ENCODE peak calls at places on chromosome X, in eight cellular contexts. W, M, X, Y, L, V, S and C are unnamed samples.
A peak's percentile ranks its signal among the peaks of the same experiment; 100 is the strongest.

GRCh38 chrX:1450381-1451161 is 2.1 kb downstream of the ASMTL start:
- DNase-seq in W (no peak), M (no peak), X (no peak), Y (no peak), L (no peak), V (peak; percentile 47), S (no peak), C (no peak)

GRCh38 chrX:40100141-40100536 is 2.4 kb upstream of the BCOR start:
- DNase-seq in W (no peak), M (no peak), X (peak; percentile 57), Y (peak; percentile 67), L (peak; percentile 80), V (peak; percentile 78), S (no peak), C (peak; percentile 31)

GRCh38 chrX:113400193-113400704 is 559.6 kb upstream of the AMOT start:
- DNase-seq in W (no peak), M (no peak), X (peak; percentile 26), Y (peak; percentile 25), L (no peak), V (no peak), S (no peak), C (no peak)

GRCh38 chrX:50877310-50877709 is 33.2 kb upstream of the BMP15 start:
- DNase-seq in W (no peak), M (no peak), X (no peak), Y (no peak), L (no peak), V (peak; percentile 35), S (no peak), C (no peak)

GRCh38 chrX:34612036-34612435 is 45.0 kb downstream of the TMEM47 start:
- DNase-seq in W (no peak), M (no peak), X (no peak), Y (no peak), L (no peak), V (no peak), S (no peak), C (no peak)

GRCh38 chrX:150546711-150547153 is 21.7 kb upstream of the MTM1 start:
- DNase-seq in W (no peak), M (no peak), X (peak; percentile 17), Y (no peak), L (no peak), V (peak; percentile 65), S (no peak), C (no peak)

GRCh38 chrX:150155396-150156048 is 207.6 kb upstream of the MAMLD1 start:
- DNase-seq in W (no peak), M (no peak), X (peak; percentile 60), Y (no peak), L (no peak), V (peak; percentile 72), S (no peak), C (peak; percentile 24)

GRCh38 chrX:54479471-54480122 is 16.4 kb downstream of the FGD1 start:
- DNase-seq in W (no peak), M (no peak), X (no peak), Y (peak; percentile 50), L (no peak), V (no peak), S (no peak), C (no peak)

GRCh38 chrX:31658360-31658759 is 586.5 kb upstream of the FTHL17 start:
- DNase-seq in W (no peak), M (no peak), X (peak; percentile 22), Y (no peak), L (no peak), V (no peak), S (no peak), C (no peak)

DNA sequence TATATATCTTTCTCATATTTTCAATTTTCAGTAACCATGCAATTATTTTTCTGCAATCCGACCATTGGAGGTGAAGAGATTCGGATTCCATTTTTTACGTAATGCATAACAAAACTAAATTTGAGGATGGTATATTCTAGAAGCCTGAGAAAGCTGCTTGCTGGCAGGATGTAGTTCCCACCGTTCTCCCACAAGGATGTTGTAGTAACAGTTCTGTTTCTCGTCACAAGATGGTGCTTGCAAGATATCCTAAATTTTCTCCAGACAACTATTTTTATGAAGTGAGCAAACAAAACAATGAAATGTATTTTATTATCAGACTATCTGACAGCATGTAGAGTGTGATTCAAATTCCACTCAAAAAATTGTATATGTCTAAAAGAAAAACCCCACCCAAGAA is 10.7 kb downstream of the PWWP3B start:
- DNase-seq in W (no peak), M (no peak), X (no peak), Y (no peak), L (no peak), V (no peak), S (no peak), C (no peak)
- H3K4me1 ChIP-seq in W (peaks cover 9% of the 10 kb centered on the region), M (no peaks in the 10 kb centered on the region), X (no peaks in the 10 kb centered on the region), Y (peaks cover 5% of the 10 kb centered on the region), L (no peaks in the 10 kb centered on the region), V (no peaks in the 10 kb centered on the region), S (no peaks in the 10 kb centered on the region), C (no peaks in the 10 kb centered on the region)

DNA sequence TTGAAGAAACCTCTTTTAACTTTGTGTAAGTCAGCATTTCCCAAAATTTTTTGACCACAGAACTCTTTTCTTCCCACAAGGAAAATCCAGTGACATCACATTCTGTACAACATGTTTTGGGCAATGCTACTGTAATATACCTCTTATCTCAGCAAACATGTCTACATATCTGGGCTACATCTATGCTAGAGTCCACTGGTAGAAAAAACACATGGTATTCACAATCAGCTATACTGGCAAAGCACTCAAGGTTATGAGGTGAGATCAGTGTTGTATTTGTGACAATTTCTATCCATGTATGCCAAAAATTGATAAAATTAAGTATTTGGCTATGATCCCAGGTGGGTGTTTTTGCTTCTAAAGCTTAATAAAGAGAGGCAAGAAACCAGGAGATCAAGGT is 98.0 kb downstream of the ATP11C start:
- DNase-seq in W (no peak), M (no peak), X (no peak), Y (no peak), L (no peak), V (no peak), S (no peak), C (no peak)
- H3K4me1 ChIP-seq in W (peaks cover 48% of the 10 kb centered on the region), M (no peaks in the 10 kb centered on the region), X (peaks cover 5% of the 10 kb centered on the region), Y (peaks cover 33% of the 10 kb centered on the region), L (no peaks in the 10 kb centered on the region), V (no peaks in the 10 kb centered on the region), S (no peaks in the 10 kb centered on the region), C (peaks cover 23% of the 10 kb centered on the region)

GRCh38 chrX:16737024-16737423 is 17.6 kb downstream of the SYAP1 start:
- DNase-seq in W (no peak), M (no peak), X (no peak), Y (no peak), L (no peak), V (no peak), S (no peak), C (no peak)
- H3K4me1 ChIP-seq in W (no peaks in the 10 kb centered on the region), M (no peaks in the 10 kb centered on the region), X (no peaks in the 10 kb centered on the region), Y (peaks cover 13% of the 10 kb centered on the region), L (no peaks in the 10 kb centered on the region), V (peaks cover 2% of the 10 kb centered on the region), S (no peaks in the 10 kb centered on the region), C (no peaks in the 10 kb centered on the region)

DNA sequence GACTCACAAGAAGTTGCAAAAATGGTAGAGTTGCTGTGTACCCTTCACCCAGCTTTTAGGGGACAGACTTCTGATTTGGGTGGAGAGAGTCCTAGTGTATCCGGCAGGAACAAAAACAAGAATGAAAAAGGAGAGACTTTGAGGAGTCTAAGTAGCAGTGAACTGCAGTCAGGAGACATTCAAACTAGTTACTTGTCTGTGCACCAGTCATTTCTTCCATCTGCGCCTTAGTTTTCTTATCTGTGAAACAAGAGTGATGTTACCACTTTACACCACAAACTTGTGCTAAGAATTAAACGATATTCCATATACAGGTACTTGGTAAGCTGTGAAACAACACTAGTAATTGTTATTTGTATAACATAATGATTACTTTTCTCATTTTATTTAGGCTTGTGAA is 47.3 kb downstream of the SH2D1A start:
- DNase-seq in W (no peak), M (no peak), X (no peak), Y (no peak), L (no peak), V (no peak), S (no peak), C (no peak)
- H3K4me1 ChIP-seq in W (no peaks in the 10 kb centered on the region), M (no peaks in the 10 kb centered on the region), X (no peaks in the 10 kb centered on the region), Y (no peaks in the 10 kb centered on the region), L (no peaks in the 10 kb centered on the region), V (no peaks in the 10 kb centered on the region), S (no peaks in the 10 kb centered on the region), C (no peaks in the 10 kb centered on the region)

DNA sequence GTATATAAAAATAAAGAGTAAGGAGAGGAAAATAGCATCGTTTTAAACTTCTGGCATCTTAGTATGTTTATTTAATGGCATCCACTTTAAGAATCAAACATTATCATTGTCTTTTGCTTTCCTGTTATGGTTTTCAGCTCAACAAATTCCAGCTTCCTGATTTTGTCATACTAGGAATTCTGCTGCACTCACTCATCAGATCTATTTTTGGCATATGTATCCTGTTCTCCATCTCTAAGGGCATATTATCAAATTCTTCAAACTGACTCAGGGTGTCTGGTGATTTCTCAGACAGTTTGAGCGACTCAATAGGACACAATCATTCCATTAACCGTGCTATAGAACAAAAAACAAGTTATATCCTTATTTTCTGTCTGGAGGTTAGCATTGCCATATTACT is 248.5 kb upstream of the DIAPH2 start:
- DNase-seq in W (no peak), M (no peak), X (no peak), Y (no peak), L (no peak), V (no peak), S (no peak), C (no peak)
- H3K4me1 ChIP-seq in W (no peaks in the 10 kb centered on the region), M (no peaks in the 10 kb centered on the region), X (no peaks in the 10 kb centered on the region), Y (no peaks in the 10 kb centered on the region), L (no peaks in the 10 kb centered on the region), V (no peaks in the 10 kb centered on the region), S (no peaks in the 10 kb centered on the region), C (peaks cover 9% of the 10 kb centered on the region)

DNA sequence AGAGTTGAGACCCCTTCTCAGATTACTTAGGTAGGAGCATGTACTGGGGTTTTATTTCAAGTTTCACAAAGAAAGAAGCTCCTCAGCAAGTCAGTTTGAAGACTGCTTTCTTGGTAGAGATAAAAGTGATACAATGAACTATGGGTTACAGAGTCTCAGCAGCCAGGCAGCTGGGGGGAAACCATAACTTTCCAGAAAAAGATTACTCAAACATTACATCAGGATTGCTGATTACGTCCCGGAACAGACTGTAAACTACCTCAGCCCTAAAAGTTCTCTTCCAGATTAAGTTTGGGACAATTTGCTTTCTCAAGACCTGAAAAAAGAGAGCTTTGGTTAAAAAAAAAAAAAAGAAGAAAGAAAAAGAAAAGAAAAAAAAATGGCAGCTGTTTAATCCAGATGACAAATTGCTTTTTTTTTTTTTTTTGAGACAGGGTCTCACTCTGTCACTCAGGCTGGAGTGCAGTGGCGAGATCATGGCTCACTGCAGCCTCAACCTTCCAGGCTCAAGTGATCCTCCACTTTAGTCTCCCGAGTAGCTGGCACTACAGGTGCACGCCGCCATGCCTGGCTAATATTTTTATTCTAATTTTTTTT is 16.6 kb downstream of the SAT1 start:
- DNase-seq in W (no peak), M (no peak), X (peak; percentile 53), Y (no peak), L (no peak), V (no peak), S (no peak), C (no peak)
- H3K4me1 ChIP-seq in W (peaks cover 23% of the 10 kb centered on the region), M (no peaks in the 10 kb centered on the region), X (peaks cover 33% of the 10 kb centered on the region), Y (peaks cover 27% of the 10 kb centered on the region), L (peaks cover 4% of the 10 kb centered on the region), V (peaks cover 2% of the 10 kb centered on the region), S (no peaks in the 10 kb centered on the region), C (peaks cover 13% of the 10 kb centered on the region)

GRCh38 chrX:24777660-24778059 is 83.9 kb downstream of the POLA1 start:
- DNase-seq in W (no peak), M (no peak), X (no peak), Y (no peak), L (no peak), V (no peak), S (no peak), C (no peak)
- H3K4me1 ChIP-seq in W (peaks cover 6% of the 10 kb centered on the region), M (no peaks in the 10 kb centered on the region), X (peaks cover 8% of the 10 kb centered on the region), Y (peaks cover 12% of the 10 kb centered on the region), L (no peaks in the 10 kb centered on the region), V (peaks cover 2% of the 10 kb centered on the region), S (no peaks in the 10 kb centered on the region), C (no peaks in the 10 kb centered on the region)